ENCODE peak calls at places on chromosome X, in four cellular contexts. One of them, this sample, is unnamed.

GRCh38 chrX:50827996-50828395 is 14.0 kb upstream of the SHROOM4 start:
- DNase-seq in GM12878: no peak
- DNase-seq in left lung: no peak
- DNase-seq in tibial nerve: no peak
- DNase-seq in this sample: peak; percentile 2

GRCh38 chrX:129781134-129782014 is 1.6 kb downstream of the SASH3 start:
- DNase-seq in GM12878: peak; percentile 83
- DNase-seq in left lung: peak; percentile 88
- DNase-seq in tibial nerve: no peak
- DNase-seq in this sample: no peak

GRCh38 chrX:54492340-54492739 is 3.7 kb downstream of the FGD1 start:
- DNase-seq in GM12878: no peak
- DNase-seq in left lung: peak; percentile 62
- DNase-seq in tibial nerve: no peak
- DNase-seq in this sample: no peak

GRCh38 chrX:10525381-10525780 is 95.0 kb downstream of the MID1 start:
- DNase-seq in GM12878: no peak
- DNase-seq in left lung: no peak
- DNase-seq in tibial nerve: no peak
- DNase-seq in this sample: no peak

GRCh38 chrX:9832811-9833210 is 46.6 kb downstream of the SHROOM2 start:
- DNase-seq in GM12878: no peak
- DNase-seq in left lung: no peak
- DNase-seq in tibial nerve: no peak
- DNase-seq in this sample: no peak

GRCh38 chrX:9189286-9189685 is 155.4 kb upstream of the FAM9B start:
- DNase-seq in GM12878: no peak
- DNase-seq in left lung: no peak
- DNase-seq in tibial nerve: no peak
- DNase-seq in this sample: no peak

GRCh38 chrX:85111347-85111746 is 107.7 kb downstream of the APOOL start:
- DNase-seq in GM12878: no peak
- DNase-seq in left lung: no peak
- DNase-seq in tibial nerve: no peak
- DNase-seq in this sample: no peak

GRCh38 chrX:80812176-80812575 is 2.5 kb upstream of the BRWD3 start:
- DNase-seq in GM12878: no peak
- DNase-seq in left lung: no peak
- DNase-seq in tibial nerve: no peak
- DNase-seq in this sample: peak; percentile 42

GRCh38 chrX:105564536-105564935 is 257.8 kb upstream of the NRK start:
- DNase-seq in GM12878: no peak
- DNase-seq in left lung: no peak
- DNase-seq in tibial nerve: no peak
- DNase-seq in this sample: peak; percentile 54

GRCh38 chrX:66074920-66075879 is 35.3 kb upstream of the VSIG4 start:
- DNase-seq in GM12878: peak; percentile 17
- DNase-seq in left lung: peak; percentile 76
- DNase-seq in tibial nerve: no peak
- DNase-seq in this sample: peak; percentile 1

GRCh38 chrX:153874091-153874365 is 11.9 kb downstream of the L1CAM start:
- DNase-seq in GM12878: no peak
- DNase-seq in left lung: no peak
- DNase-seq in tibial nerve: no peak
- DNase-seq in this sample: no peak
- H3K27ac ChIP-seq in GM12878: no peak overlapping the region
- H3K27ac ChIP-seq in left lung: no peak overlapping the region
- H3K27ac ChIP-seq in tibial nerve: no peak overlapping the region
- H3K27ac ChIP-seq in this sample: no peak overlapping the region

GRCh38 chrX:69277961-69278795 is 112.9 kb upstream of the PJA1 start:
- DNase-seq in GM12878: no peak
- DNase-seq in left lung: no peak
- DNase-seq in tibial nerve: no peak
- DNase-seq in this sample: no peak

GRCh38 chrX:69279234-69279633 is 114.0 kb upstream of the PJA1 start:
- DNase-seq in GM12878: no peak
- DNase-seq in left lung: no peak
- DNase-seq in tibial nerve: no peak
- DNase-seq in this sample: no peak

GRCh38 chrX:69284491-69284890 is 119.2 kb upstream of the PJA1 start:
- DNase-seq in GM12878: no peak
- DNase-seq in left lung: no peak
- DNase-seq in tibial nerve: no peak
- DNase-seq in this sample: no peak

GRCh38 chrX:69282893-69283690 is 117.8 kb upstream of the PJA1 start:
- DNase-seq in GM12878: no peak
- DNase-seq in left lung: no peak
- DNase-seq in tibial nerve: no peak
- DNase-seq in this sample: no peak

DNA sequence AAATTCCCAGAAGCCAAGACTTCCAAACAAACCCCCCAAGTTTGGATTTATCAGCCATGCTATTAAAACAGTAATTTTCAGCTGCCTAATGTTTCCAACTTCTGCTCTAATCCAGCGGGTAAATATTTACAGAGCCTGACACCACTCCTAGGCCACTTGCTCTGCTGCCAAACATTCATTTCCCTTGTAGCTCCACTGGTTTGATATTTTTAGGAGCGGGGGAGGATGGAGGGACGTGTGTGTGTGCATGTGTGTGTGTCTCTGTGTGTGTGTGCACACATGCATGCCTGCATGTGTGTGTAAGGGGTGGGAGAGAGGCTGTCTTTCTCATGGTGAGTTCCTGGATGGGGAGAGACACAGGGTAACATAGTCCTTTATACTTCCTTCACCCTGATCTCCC is 115.7 kb upstream of the PJA1 start:
- DNase-seq in GM12878: no peak
- DNase-seq in left lung: no peak
- DNase-seq in tibial nerve: no peak
- DNase-seq in this sample: no peak
- H3K27ac ChIP-seq in GM12878: no peak overlapping the region
- H3K27ac ChIP-seq in left lung: no peak overlapping the region
- H3K27ac ChIP-seq in tibial nerve: no peak overlapping the region
- H3K27ac ChIP-seq in this sample: no peak overlapping the region

GRCh38 chrX:72097081-72097480 is 34.6 kb downstream of the RTL5 start:
- DNase-seq in GM12878: no peak
- DNase-seq in left lung: no peak
- DNase-seq in tibial nerve: no peak
- DNase-seq in this sample: no peak
- H3K27ac ChIP-seq in GM12878: no peak overlapping the region
- H3K27ac ChIP-seq in left lung: no peak overlapping the region
- H3K27ac ChIP-seq in tibial nerve: no peak overlapping the region
- H3K27ac ChIP-seq in this sample: no peak overlapping the region

GRCh38 chrX:97633798-97634197 is 750.1 kb downstream of the RPA4 start:
- DNase-seq in GM12878: no peak
- DNase-seq in left lung: no peak
- DNase-seq in tibial nerve: no peak
- DNase-seq in this sample: no peak

GRCh38 chrX:97628326-97628725 is 744.6 kb downstream of the RPA4 start:
- DNase-seq in GM12878: no peak
- DNase-seq in left lung: no peak
- DNase-seq in tibial nerve: no peak
- DNase-seq in this sample: no peak

GRCh38 chrX:97628807-97629596 is 745.3 kb downstream of the RPA4 start:
- DNase-seq in GM12878: no peak
- DNase-seq in left lung: no peak
- DNase-seq in tibial nerve: no peak
- DNase-seq in this sample: no peak

GRCh38 chrX:97629597-97629985 is 745.9 kb downstream of the RPA4 start:
- DNase-seq in GM12878: no peak
- DNase-seq in left lung: no peak
- DNase-seq in tibial nerve: no peak
- DNase-seq in this sample: no peak
- H3K27ac ChIP-seq in GM12878: no peak overlapping the region
- H3K27ac ChIP-seq in left lung: no peak overlapping the region
- H3K27ac ChIP-seq in tibial nerve: no peak overlapping the region
- H3K27ac ChIP-seq in this sample: no peak overlapping the region

DNA sequence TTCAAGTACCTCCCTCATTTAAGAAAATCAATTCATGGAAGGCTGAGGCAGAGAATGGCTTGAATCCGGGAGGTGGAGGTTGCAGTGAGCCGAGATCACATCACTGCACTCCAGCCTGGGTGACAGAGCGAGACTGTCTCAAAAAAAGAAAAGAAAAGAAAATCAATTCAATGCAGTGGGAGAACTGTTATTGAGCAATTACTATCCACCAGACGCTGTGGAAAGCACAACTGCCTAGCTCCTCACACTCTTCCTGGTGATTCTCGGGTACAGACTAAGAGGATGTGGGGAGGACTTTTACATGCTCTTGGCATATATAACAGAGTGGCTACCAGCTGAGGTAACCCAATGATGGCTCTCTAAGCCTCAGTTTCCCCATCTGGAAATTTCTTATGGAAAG is 2.7 kb upstream of the TMSB4X start:
- DNase-seq in GM12878: no peak
- DNase-seq in left lung: no peak
- DNase-seq in tibial nerve: no peak
- DNase-seq in this sample: no peak
- H3K27ac ChIP-seq in GM12878: peak overlapping the region; percentile 73
- H3K27ac ChIP-seq in left lung: peak overlapping the region; percentile 57
- H3K27ac ChIP-seq in tibial nerve: peak overlapping the region; percentile 85
- H3K27ac ChIP-seq in this sample: no peak overlapping the region

GRCh38 chrX:13662537-13662841 is 9.5 kb downstream of the TCEANC start:
- DNase-seq in GM12878: no peak
- DNase-seq in left lung: no peak
- DNase-seq in tibial nerve: no peak
- DNase-seq in this sample: no peak
- H3K27ac ChIP-seq in GM12878: peak overlapping the region; percentile 83
- H3K27ac ChIP-seq in left lung: peak overlapping the region; percentile 39
- H3K27ac ChIP-seq in tibial nerve: peak overlapping the region; percentile 61
- H3K27ac ChIP-seq in this sample: no peak overlapping the region

GRCh38 chrX:53160297-53160983 is 64.6 kb downstream of the KDM5C start:
- DNase-seq in GM12878: no peak
- DNase-seq in left lung: no peak
- DNase-seq in tibial nerve: no peak
- DNase-seq in this sample: no peak

GRCh38 chrX:53153581-53153980 is 59.6 kb downstream of the KANTR start:
- DNase-seq in GM12878: no peak
- DNase-seq in left lung: no peak
- DNase-seq in tibial nerve: no peak
- DNase-seq in this sample: no peak

GRCh38 chrX:53155512-53156206 is 61.7 kb downstream of the KANTR start:
- DNase-seq in GM12878: no peak
- DNase-seq in left lung: no peak
- DNase-seq in tibial nerve: no peak
- DNase-seq in this sample: no peak

GRCh38 chrX:53159184-53159583 is 65.2 kb downstream of the KANTR start:
- DNase-seq in GM12878: no peak
- DNase-seq in left lung: no peak
- DNase-seq in tibial nerve: no peak
- DNase-seq in this sample: no peak

GRCh38 chrX:53156207-53156596 is 62.3 kb downstream of the KANTR start:
- DNase-seq in GM12878: no peak
- DNase-seq in left lung: no peak
- DNase-seq in tibial nerve: no peak
- DNase-seq in this sample: no peak
- H3K27ac ChIP-seq in GM12878: no peak overlapping the region
- H3K27ac ChIP-seq in left lung: no peak overlapping the region
- H3K27ac ChIP-seq in tibial nerve: no peak overlapping the region
- H3K27ac ChIP-seq in this sample: no peak overlapping the region

GRCh38 chrX:106995678-106996077 is 4.3 kb downstream of the MORC4 start:
- DNase-seq in GM12878: no peak
- DNase-seq in left lung: no peak
- DNase-seq in tibial nerve: no peak
- DNase-seq in this sample: no peak

GRCh38 chrX:107000013-107000515 is at the start of gene MORC4:
- DNase-seq in GM12878: no peak
- DNase-seq in left lung: peak; percentile 87
- DNase-seq in tibial nerve: peak; percentile 37
- DNase-seq in this sample: peak; percentile 45

GRCh38 chrX:106997611-106998010 is 2.4 kb downstream of the MORC4 start:
- DNase-seq in GM12878: no peak
- DNase-seq in left lung: no peak
- DNase-seq in tibial nerve: no peak
- DNase-seq in this sample: no peak

DNA sequence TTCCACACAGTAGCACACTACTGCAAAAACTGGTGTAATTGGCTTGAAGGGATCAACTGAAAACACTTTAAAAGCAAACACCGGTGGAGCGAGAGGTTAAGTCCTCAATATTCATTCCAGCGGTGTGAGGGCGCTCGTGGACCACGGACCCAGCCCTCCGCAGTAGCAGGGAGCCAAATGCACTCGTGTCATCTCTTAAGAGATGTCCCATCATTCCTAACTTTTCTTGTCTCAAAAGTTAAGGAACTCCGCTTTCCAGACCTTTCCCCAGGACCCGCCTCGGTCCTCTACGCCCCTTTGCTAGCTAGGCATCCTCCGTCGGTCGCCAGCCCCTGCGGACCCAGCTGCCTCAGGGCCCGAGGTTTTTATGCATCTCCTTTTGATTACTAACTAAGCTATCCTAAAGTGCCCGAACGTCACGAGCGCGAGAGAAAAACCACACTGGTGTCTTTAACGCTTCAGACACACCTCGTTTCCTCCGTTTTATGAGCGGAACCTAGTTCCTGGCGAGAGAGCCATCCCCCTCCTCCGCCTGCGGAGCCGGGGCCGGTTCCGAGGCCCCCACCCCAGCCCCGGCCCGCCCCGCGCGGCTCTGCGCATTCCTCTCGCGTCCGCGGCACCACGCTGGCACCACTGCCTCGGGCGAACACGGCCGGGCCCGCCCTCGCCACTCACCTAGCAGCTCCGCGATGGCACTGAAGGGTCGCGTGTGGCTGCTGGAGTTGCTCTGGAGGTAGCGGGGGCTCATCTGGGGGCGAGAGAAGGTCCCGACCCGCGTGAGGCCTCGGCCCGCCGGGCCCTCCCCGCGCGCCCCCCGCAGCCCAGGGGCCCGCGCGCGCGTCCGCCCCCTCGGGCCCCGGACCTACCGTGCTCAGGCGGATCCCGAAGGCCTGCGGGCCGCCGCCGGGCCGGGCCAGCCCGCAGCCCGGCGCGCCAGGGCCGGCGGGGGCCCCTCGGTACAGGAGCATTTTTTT is 723 bp downstream of the MORC4 start:
- DNase-seq in GM12878: no peak
- DNase-seq in left lung: peak; percentile 51
- DNase-seq in tibial nerve: peak; percentile 17
- DNase-seq in this sample: peak; percentile 47
- H3K27ac ChIP-seq in GM12878: no peak overlapping the region
- H3K27ac ChIP-seq in left lung: peak overlapping the region; percentile 79
- H3K27ac ChIP-seq in tibial nerve: peak overlapping the region; percentile 91
- H3K27ac ChIP-seq in this sample: no peak overlapping the region

GRCh38 chrX:39070009-39070408 is 268.8 kb downstream of the MID1IP1 start:
- DNase-seq in GM12878: no peak
- DNase-seq in left lung: peak; percentile 30
- DNase-seq in tibial nerve: no peak
- DNase-seq in this sample: no peak
- H3K27ac ChIP-seq in GM12878: no peak overlapping the region
- H3K27ac ChIP-seq in left lung: no peak overlapping the region
- H3K27ac ChIP-seq in tibial nerve: no peak overlapping the region
- H3K27ac ChIP-seq in this sample: no peak overlapping the region